ENCODE peak calls at places on chromosomes 7 and 10, in six cellular contexts. V, R, E, T, A and P are unnamed samples.
A peak's percentile ranks its signal among the peaks of the same experiment; 100 is the strongest.

GRCh38 chr10:119654540-119654939 is 3.4 kb downstream of the BAG3 start:
- DNase-seq in V (no peak), A (no peak), E (no peak), R (peak; percentile 55), T (no peak), P (no peak)

GRCh38 chr10:129968020-129968861 is 4.2 kb upstream of the EBF3 start:
- DNase-seq in V (no peak), A (no peak), E (no peak), R (no peak), T (peak; percentile 29), P (no peak)

GRCh38 chr7:55441002-55441401 is 75.9 kb downstream of the LANCL2 start:
- DNase-seq in A (no peak), R (no peak), E (no peak), T (no peak), V (no peak), P (no peak)

GRCh38 chr10:83607959-83608745 is 531.2 kb upstream of the GHITM start:
- DNase-seq in E (no peak), R (no peak), V (peak; percentile 1), A (no peak), T (no peak), P (peak; percentile 10)

GRCh38 chr7:44131173-44132009 is 8.0 kb upstream of the POLD2 start:
- DNase-seq in E (no peak), V (peak; percentile 50), R (no peak), T (peak; percentile 36), A (no peak), P (no peak)

GRCh38 chr7:23743226-23743625 is 33.2 kb downstream of the STK31 start:
- DNase-seq in A (no peak), R (no peak), E (no peak), V (no peak), T (no peak), P (no peak)

GRCh38 chr7:21773326-21773725 is 172.4 kb downstream of the CDCA7L start:
- DNase-seq in E (no peak), R (no peak), A (no peak), V (no peak), T (no peak), P (no peak)

GRCh38 chr7:786472-787255 is 45.6 kb upstream of the SUN1 start:
- DNase-seq in A (peak; percentile 67), V (peak; percentile 83), E (no peak), T (peak; percentile 95), R (peak; percentile 82), P (no peak)

GRCh38 chr7:130649004-130649790 is 19.4 kb downstream of the COPG2 start:
- DNase-seq in T (no peak), R (no peak), V (no peak), A (no peak), E (peak; percentile 21), P (peak; percentile 49)

GRCh38 chr7:91579837-91580236 is 300.7 kb downstream of the MTERF1 start:
- DNase-seq in T (no peak), A (no peak), V (no peak), E (no peak), R (no peak), P (no peak)

GRCh38 chr10:119190353-119190752 is 11.7 kb upstream of the PRDX3 start:
- DNase-seq in A (no peak), T (no peak), E (peak; percentile 90), R (no peak), V (no peak), P (peak; percentile 91)

GRCh38 chr10:119312241-119312640 is 104.9 kb downstream of the GRK5 start:
- DNase-seq in R (no peak), A (no peak), E (no peak), V (no peak), T (no peak), P (no peak)

GRCh38 chr7:4958477-4959301 is at the start of gene MMD2:
- DNase-seq in V (peak; percentile 72), T (peak; percentile 92), R (no peak), A (no peak), E (no peak), P (no peak)

GRCh38 chr7:4960363-4960762 is 1.4 kb upstream of the MMD2 start:
- DNase-seq in E (no peak), A (no peak), V (no peak), R (no peak), T (no peak), P (no peak)

GRCh38 chr7:4957847-4958476 is 1.0 kb downstream of the MMD2 start:
- DNase-seq in E (no peak), A (no peak), T (no peak), R (no peak), V (no peak), P (no peak)

GRCh38 chr7:4959881-4960280 is 894 bp upstream of the MMD2 start:
- DNase-seq in E (no peak), R (no peak), A (no peak), T (peak; percentile 58), V (no peak), P (no peak)

DNA sequence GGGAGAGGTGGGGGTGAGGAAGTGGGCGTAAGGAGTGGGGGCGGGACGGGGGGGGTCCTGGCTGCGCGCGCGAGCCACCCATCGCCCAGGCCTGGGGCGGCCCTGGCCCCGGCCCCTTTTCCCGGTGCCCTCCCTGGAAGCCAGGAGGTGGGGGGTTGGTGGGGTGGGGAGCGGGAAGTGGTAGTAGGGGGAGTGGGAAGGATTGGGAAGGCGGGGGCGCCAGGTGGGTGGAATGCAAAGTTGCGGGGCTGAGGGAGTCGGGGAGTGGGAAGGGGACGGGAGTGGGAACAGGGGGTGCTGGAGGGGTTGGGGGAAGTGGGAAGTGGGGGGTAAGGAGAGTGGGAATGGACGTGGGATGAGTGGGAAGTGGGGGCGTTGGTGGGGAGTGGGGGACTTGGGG is 369 bp upstream of the MMD2 start:
- DNase-seq in R (no peak), V (peak; percentile 63), A (no peak), T (no peak), E (no peak), P (no peak)
- H3K4me3 ChIP-seq in R (no peak overlapping the region), V (peak overlapping the region; percentile 41), A (peak overlapping the region; percentile 16), T (no peak overlapping the region), E (no peak overlapping the region), P (no peak overlapping the region)

DNA sequence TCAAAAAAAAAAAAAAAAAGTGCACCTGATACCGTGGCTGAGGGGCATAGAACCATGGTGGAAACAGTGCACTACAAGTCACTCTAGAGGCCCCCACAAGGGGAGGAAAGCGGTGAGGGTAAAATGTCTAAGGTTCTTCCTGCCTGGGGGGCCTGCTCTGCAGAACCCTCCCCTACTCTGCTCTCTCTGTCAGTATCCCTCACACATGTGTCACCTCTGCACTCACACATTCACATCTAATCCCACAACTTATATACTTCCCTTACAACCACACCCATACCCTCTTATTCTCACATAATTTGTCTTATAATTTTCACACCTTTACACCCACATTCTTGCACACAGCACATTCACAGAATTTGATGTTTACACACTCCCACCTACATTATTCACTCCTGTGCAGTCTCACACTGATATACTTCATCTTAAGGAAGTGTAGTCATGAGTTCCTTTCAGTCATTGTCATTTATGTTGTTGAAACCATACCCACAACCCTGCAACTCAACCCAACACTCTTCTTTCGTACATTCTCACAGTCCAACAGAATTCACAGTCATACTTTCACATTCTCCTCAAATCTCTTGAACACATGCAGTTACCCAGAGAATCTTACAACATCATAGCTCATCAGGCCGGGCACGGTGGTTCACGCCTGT is 68.0 kb upstream of the PAX2 start:
- DNase-seq in R (no peak), A (no peak), E (no peak), T (no peak), V (no peak), P (no peak)
- TF ChIP-seq CTCF in R (no peak), A (no peak), E (no peak), T (no peak), V (no peak), P (no peak)

GRCh38 chr10:28906011-28906411 is 228.7 kb downstream of the BAMBI start:
- DNase-seq in R (no peak), V (no peak), E (no peak), T (peak; percentile 62), A (no peak), P (no peak)
- H3K4me3 ChIP-seq in R (no peak overlapping the region), V (no peak overlapping the region), E (no peak overlapping the region), T (no peak overlapping the region), A (no peak overlapping the region), P (no peak overlapping the region)

GRCh38 chr10:35223016-35223415 is 96.4 kb downstream of the CREM start:
- DNase-seq in A (no peak), E (no peak), T (no peak), R (no peak), V (peak; percentile 32), P (no peak)
- TF ChIP-seq CTCF in A (no peak), E (no peak), T (peak; percentile 15), R (no peak), V (peak; percentile 53), P (no peak)

GRCh38 chr10:43046288-43046991 is 30.4 kb upstream of the RET start:
- DNase-seq in A (no peak), V (peak; percentile 33), E (no peak), R (peak; percentile 6), T (no peak), P (no peak)

GRCh38 chr10:43044444-43045245 is 32.2 kb upstream of the RET start:
- DNase-seq in E (no peak), R (no peak), V (no peak), A (no peak), T (peak; percentile 37), P (no peak)

GRCh38 chr10:43045631-43046287 is 31.1 kb upstream of the RET start:
- DNase-seq in R (peak; percentile 8), V (no peak), E (no peak), T (peak; percentile 18), A (no peak), P (no peak)

GRCh38 chr10:43043773-43044394 is 33.0 kb upstream of the RET start:
- DNase-seq in E (no peak), T (peak; percentile 55), A (no peak), R (peak; percentile 5), V (no peak), P (no peak)

DNA sequence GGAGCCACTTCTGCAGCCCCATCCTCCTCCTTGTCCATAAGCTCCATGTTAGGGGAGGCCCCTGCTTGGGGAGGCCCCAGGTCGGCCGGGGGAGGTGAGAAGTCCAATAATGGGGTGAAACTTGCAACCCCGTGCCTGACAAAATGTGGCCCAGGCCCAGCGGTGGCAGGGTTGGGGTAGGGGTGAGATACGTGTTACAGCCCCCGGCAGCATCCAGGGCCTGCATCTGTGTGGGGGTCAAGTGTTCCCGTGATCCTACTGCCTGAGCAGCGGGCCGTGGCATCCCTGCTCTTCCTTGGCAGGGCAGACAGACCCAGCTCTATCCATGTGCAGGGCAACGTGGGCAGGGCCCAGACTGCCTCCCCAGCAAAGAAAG is 31.6 kb upstream of the RET start:
- DNase-seq in E (no peak), R (peak; percentile 3), A (no peak), T (peak; percentile 19), V (no peak), P (no peak)
- H3K4me3 ChIP-seq in E (no peak overlapping the region), R (no peak overlapping the region), A (no peak overlapping the region), T (no peak overlapping the region), V (no peak overlapping the region), P (no peak overlapping the region)